ENCODE peak calls at places on chromosomes 7 and 10, in four cellular contexts. B, J, P and C are unnamed samples.

GRCh38 chr7:100191775-100192174 is 14.1 kb downstream of the STAG3 start:
- DNase-seq in P (no peak), J (no peak), B (no peak), C (no peak)

GRCh38 chr10:105434970-105435369 is 793.9 kb downstream of the SORCS3 start:
- DNase-seq in J (no peak), P (no peak), B (no peak), C (no peak)

GRCh38 chr7:98621573-98622482 is 4.7 kb downstream of the NPTX2 start:
- DNase-seq in P (no peak), J (no peak), B (no peak), C (no peak)

GRCh38 chr10:44382131-44382858 is 2.6 kb downstream of the CXCL12 start:
- DNase-seq in B (no peak), J (no peak), P (no peak), C (no peak)

GRCh38 chr10:44706745-44707144 is 204.4 kb upstream of the TMEM72 start:
- DNase-seq in B (no peak), P (no peak), J (no peak), C (no peak)

GRCh38 chr10:102473445-102474331 is 22.3 kb upstream of the C10orf95 start:
- DNase-seq in P (no peak), B (no peak), J (no peak), C (no peak)

GRCh38 chr7:15123901-15124300 is 221.3 kb upstream of the DGKB start:
- DNase-seq in J (no peak), P (no peak), B (no peak), C (no peak)

GRCh38 chr7:15317215-15317614 is 244.6 kb downstream of the AGMO start:
- DNase-seq in J (peak), B (no peak), P (no peak), C (no peak)

GRCh38 chr7:44396931-44397525 is 71.6 kb upstream of the CAMK2B start:
- DNase-seq in P (no peak), J (no peak), B (no peak), C (peak)

GRCh38 chr10:49241365-49241764 is 53.2 kb upstream of the TMEM273 start:
- DNase-seq in J (no peak), B (no peak), P (no peak), C (no peak)

GRCh38 chr7:151210087-151210854 is at the start of gene H2BK1:
- DNase-seq in P (no peak), J (no peak), B (no peak), C (no peak)

GRCh38 chr7:135650831-135651573 is 11.3 kb upstream of the STMP1 start:
- DNase-seq in B (no peak), P (no peak), J (no peak), C (no peak)

GRCh38 chr10:11655839-11656238 is 44.4 kb upstream of the USP6NL start:
- DNase-seq in P (no peak), J (no peak), B (no peak), C (no peak)

GRCh38 chr7:147510913-147511312 is 1079.7 kb upstream of the C7orf33 start:
- DNase-seq in J (no peak), P (no peak), B (no peak), C (no peak)

GRCh38 chr10:13820119-13820518 is 233.4 kb downstream of the PRPF18 start:
- DNase-seq in B (peak), J (no peak), P (no peak), C (no peak)

GRCh38 chr7:26958834-26959233 is 94.4 kb upstream of the SKAP2 start:
- DNase-seq in J (no peak), P (no peak), B (no peak), C (no peak)

GRCh38 chr10:21724695-21725371 is 190.8 kb downstream of the MLLT10 start:
- DNase-seq in J (peak), P (peak), B (no peak), C (peak)

GRCh38 chr10:14592026-14592425 is 182.7 kb downstream of the FAM107B start:
- DNase-seq in J (no peak), B (no peak), P (no peak), C (no peak)